ENCODE peak calls at places on chromosomes 2 and 18, in ten cellular contexts. R is NCI-H1436; A is NCI-H2107; G is GM03348; N is activated T-cell treated with anti-CD3 and anti-CD28 coated beads, Interleukin-2, amount 50 U/mL, for 48 hours; Q is stromal cell of bone marrow; Z is stimulated activated CD4-positive, alpha-beta T cell treated with anti-CD3 and anti-CD28 coated beads, Interleukin-12 subunit alpha, Interleukin-12 subunit beta, amount 100 ng/mL, for 48 hours; M is suprapubic skin; F is EL; C is non-pigmented ciliary epithelial cell. T is an unnamed sample.

GRCh38 chr2:222318026-222318711 is 19.4 kb upstream of the PAX3 start:
- DNase-seq in R (peak), Z (no peak), F (peak), G (peak), Q (peak), N (peak), C (peak), A (peak), M (no peak), T (no peak)

GRCh38 chr2:10778724-10779115 is 33.9 kb downstream of the PDIA6 start:
- DNase-seq in F (no peak), G (no peak), C (no peak), Z (no peak), A (no peak), R (no peak), Q (no peak), N (no peak), M (no peak), T (no peak)

GRCh38 chr18:6370410-6370809 is 44.3 kb downstream of the L3MBTL4 start:
- DNase-seq in N (no peak), A (peak), F (no peak), C (no peak), R (no peak), M (no peak), Z (no peak), Q (no peak), G (no peak), T (no peak)

GRCh38 chr18:55906533-55906932 is 318.5 kb upstream of the TCF4 start:
- DNase-seq in Q (no peak), Z (no peak), F (no peak), A (no peak), R (no peak), G (no peak), C (no peak), N (no peak), M (no peak), T (no peak)

GRCh38 chr2:220948579-220948978 is 623.5 kb downstream of the EPHA4 start:
- DNase-seq in C (no peak), M (no peak), F (no peak), G (no peak), Q (no peak), N (no peak), A (no peak), R (no peak), Z (no peak), T (no peak)

GRCh38 chr18:10995576-10995975 is 153.8 kb downstream of the PIEZO2 start:
- DNase-seq in Q (no peak), R (no peak), M (no peak), A (no peak), C (no peak), N (no peak), G (no peak), Z (no peak), F (peak), T (no peak)

GRCh38 chr2:150204449-150204848 is 283.0 kb downstream of the RND3 start:
- DNase-seq in R (no peak), G (peak), N (no peak), A (no peak), M (no peak), Z (no peak), C (peak), Q (peak), F (peak), T (no peak)

GRCh38 chr2:21256006-21256405 is 132.2 kb downstream of the TDRD15 start:
- DNase-seq in N (no peak), F (no peak), R (peak), Z (no peak), Q (no peak), G (no peak), A (no peak), M (no peak), C (peak), T (no peak)

GRCh38 chr2:63668464-63668863 is 79.7 kb downstream of the MDH1 start:
- DNase-seq in M (no peak), F (no peak), A (no peak), C (no peak), N (no peak), Q (no peak), Z (no peak), R (no peak), G (no peak), T (no peak)

GRCh38 chr2:3107567-3107966 is 270.1 kb downstream of the EIPR1 start:
- DNase-seq in M (peak), R (no peak), F (no peak), C (no peak), G (peak), Q (no peak), A (no peak), Z (no peak), N (no peak), T (no peak)

GRCh38 chr2:160105366-160105765 is 43.0 kb upstream of the PLA2R1 start:
- DNase-seq in R (no peak), Z (no peak), F (no peak), C (no peak), N (no peak), Q (no peak), M (no peak), A (no peak), G (no peak), T (no peak)

GRCh38 chr2:190119257-190119656 is 56.7 kb upstream of the MSTN start:
- DNase-seq in Z (no peak), A (no peak), C (no peak), F (no peak), G (peak), N (peak), R (no peak), M (no peak), Q (no peak), T (no peak)

GRCh38 chr2:190859347-190860297 is 21.0 kb upstream of the GLS start:
- DNase-seq in Q (no peak), Z (no peak), G (peak), C (no peak), F (peak), A (no peak), R (no peak), M (no peak), N (no peak), T (no peak)

GRCh38 chr18:35153609-35154273 is 87.1 kb upstream of the ZNF397 start:
- DNase-seq in N (no peak), M (no peak), R (no peak), F (no peak), A (no peak), Z (no peak), Q (no peak), G (no peak), C (no peak), T (no peak)

GRCh38 chr2:101064868-101065549 is 62.9 kb downstream of the RPL31 start:
- DNase-seq in R (no peak), M (no peak), G (peak), A (peak), Q (peak), F (peak), C (no peak), N (no peak), Z (no peak), T (no peak)

GRCh38 chr18:3649559-3650426 is 199.8 kb downstream of the TGIF1 start:
- DNase-seq in Q (peak), Z (no peak), F (peak), C (peak), A (no peak), G (peak), N (no peak), R (no peak), M (no peak), T (no peak)

GRCh38 chr2:234392230-234392629 is 104.7 kb downstream of the ARL4C start:
- DNase-seq in N (no peak), A (no peak), G (no peak), Z (no peak), R (no peak), C (no peak), M (no peak), F (no peak), Q (no peak), T (no peak)

GRCh38 chr18:40868110-40868858 is 1086.8 kb upstream of the PIK3C3 start:
- DNase-seq in F (peak), M (no peak), G (no peak), C (peak), Z (no peak), R (no peak), N (no peak), A (no peak), Q (peak), T (no peak)

GRCh38 chr2:144663217-144663616 is 143.3 kb upstream of the ZEB2 start:
- DNase-seq in N (no peak), A (no peak), F (no peak), Q (no peak), G (no peak), C (no peak), M (no peak), Z (no peak), R (no peak), T (no peak)

GRCh38 chr2:11827547-11827946 is 81.1 kb downstream of the LPIN1 start:
- DNase-seq in A (no peak), C (no peak), Q (no peak), N (peak), R (no peak), F (no peak), Z (peak), M (no peak), G (no peak), T (no peak)

GRCh38 chr2:12771154-12771553 is 54.4 kb downstream of the TRIB2 start:
- DNase-seq in Z (no peak), C (no peak), F (no peak), R (no peak), M (no peak), G (no peak), N (no peak), A (no peak), Q (no peak), T (no peak)

GRCh38 chr2:221629478-221629877 is 57.4 kb upstream of the EPHA4 start:
- DNase-seq in R (no peak), F (peak), N (no peak), Q (peak), M (no peak), A (no peak), C (peak), G (peak), Z (no peak), T (no peak)

GRCh38 chr2:53129851-53130250 is 637.8 kb upstream of the CHAC2 start:
- DNase-seq in N (no peak), M (no peak), Z (no peak), A (no peak), G (peak), F (peak), C (peak), R (no peak), Q (peak), T (no peak)

GRCh38 chr2:168254158-168254935 is 7.0 kb upstream of the STK39 start:
- DNase-seq in F (peak), Q (peak), M (no peak), G (peak), Z (no peak), R (no peak), A (no peak), N (no peak), C (no peak), T (no peak)

GRCh38 chr2:69959425-69959824 is 2.0 kb downstream of the ASPRV1 start:
- DNase-seq in C (no peak), A (no peak), N (no peak), F (no peak), Z (no peak), R (no peak), Q (no peak), M (no peak), G (no peak), T (no peak)

GRCh38 chr2:181984814-181985631 is 630 bp upstream of the PPP1R1C start:
- DNase-seq in C (no peak), F (no peak), Q (no peak), Z (no peak), R (no peak), M (no peak), N (no peak), A (no peak), G (no peak), T (no peak)

GRCh38 chr18:5707586-5707985 is 163.8 kb upstream of the EPB41L3 start:
- DNase-seq in N (no peak), Z (no peak), A (no peak), Q (no peak), C (no peak), R (no peak), F (no peak), M (no peak), G (no peak), T (no peak)